ENCODE peak calls at places on chromosomes 6 and 20, in six cellular contexts. A is adrenal gland; F is Panc1; H is CD4-positive, alpha-beta memory T cell; N is CD4-positive, alpha-beta T cell; Q is body of pancreas. P is an unnamed sample. For H3K27me3, the result is how much of the 10 kb centered on the place peaks cover.

GRCh38 chr20:51423810-51424209 is 118.7 kb downstream of the NFATC2 start:
- DNase-seq in A (no peak), F (no peak), H (no peak), N (no peak), Q (no peak), P (no peak)

GRCh38 chr6:70506321-70506720 is 60.4 kb upstream of the SDHAF4 start:
- DNase-seq in A (no peak), F (no peak), H (no peak), N (no peak), Q (no peak), P (no peak)

GRCh38 chr6:165766457-165766856 is 103.4 kb upstream of the PDE10A start:
- DNase-seq in A (no peak), F (peak), H (no peak), N (no peak), Q (no peak), P (no peak)

GRCh38 chr6:158321960-158322359 is 9.7 kb downstream of the TULP4 start:
- DNase-seq in A (no peak), F (no peak), H (no peak), N (no peak), Q (no peak), P (no peak)

GRCh38 chr20:17315491-17316231 is 88.8 kb downstream of the PCSK2 start:
- DNase-seq in A (no peak), F (no peak), H (no peak), N (no peak), Q (peak), P (no peak)

GRCh38 chr6:31874084-31874670 is 4.6 kb downstream of the SLC44A4 start:
- DNase-seq in A (no peak), F (no peak), H (no peak), N (no peak), Q (no peak), P (no peak)

GRCh38 chr6:90146914-90147668 is 149.6 kb downstream of the BACH2 start:
- DNase-seq in A (no peak), F (no peak), H (no peak), N (no peak), Q (no peak), P (no peak)

GRCh38 chr6:89970609-89971337 is 76.5 kb downstream of the GJA10 start:
- DNase-seq in A (peak), F (no peak), H (no peak), N (peak), Q (peak), P (no peak)

GRCh38 chr6:44439270-44440045 is 52.0 kb downstream of the CDC5L start:
- DNase-seq in A (no peak), F (no peak), H (no peak), N (no peak), Q (no peak), P (no peak)

GRCh38 chr20:699811-700338 is 24.3 kb upstream of the SCRT2 start:
- DNase-seq in A (peak), F (no peak), H (no peak), N (no peak), Q (no peak), P (no peak)

GRCh38 chr20:44736170-44737021 is 9.3 kb upstream of the KCNK15 start:
- DNase-seq in A (peak), F (no peak), H (no peak), N (no peak), Q (peak), P (peak)

GRCh38 chr20:61749406-61750075 is 316.1 kb downstream of the TAF4 start:
- DNase-seq in A (no peak), F (no peak), H (no peak), N (no peak), Q (no peak), P (no peak)

GRCh38 chr6:107539409-107539808 is 49.5 kb downstream of the SOBP start:
- DNase-seq in A (no peak), F (no peak), H (no peak), N (no peak), Q (no peak), P (no peak)

GRCh38 chr6:127115032-127115661 is 3.3 kb upstream of the RSPO3 start:
- DNase-seq in A (no peak), F (no peak), H (no peak), N (no peak), Q (no peak), P (no peak)

GRCh38 chr20:51284161-51284560 is 258.4 kb downstream of the NFATC2 start:
- DNase-seq in A (no peak), F (no peak), H (no peak), N (no peak), Q (no peak), P (no peak)

GRCh38 chr6:108565091-108565766 is 4.5 kb downstream of the FOXO3 start:
- DNase-seq in A (no peak), F (no peak), H (peak), N (no peak), Q (no peak), P (no peak)

GRCh38 chr6:29947292-29947980 is 5.1 kb downstream of the HLA-A start:
- DNase-seq in A (no peak), F (no peak), H (no peak), N (no peak), Q (no peak), P (no peak)

GRCh38 chr6:112282217-112282616 is 27.9 kb upstream of the LAMA4 start:
- DNase-seq in A (peak), F (no peak), H (no peak), N (no peak), Q (peak), P (peak)

GRCh38 chr6:72619883-72620696 is 1.8 kb upstream of the KCNQ5 start:
- DNase-seq in A (no peak), F (no peak), H (peak), N (peak), Q (peak), P (no peak)

GRCh38 chr6:33726696-33727095 is 15.2 kb upstream of the UQCC2 start:
- DNase-seq in A (no peak), F (no peak), H (no peak), N (no peak), Q (no peak), P (no peak)

GRCh38 chr20:20664795-20665194 is 47.6 kb downstream of the RALGAPA2 start:
- DNase-seq in A (no peak), F (peak), H (no peak), N (no peak), Q (peak), P (no peak)

GRCh38 chr6:12288844-12289654 is 1.1 kb upstream of the EDN1 start:
- DNase-seq in A (peak), F (peak), H (no peak), N (peak), Q (peak), P (no peak)

GRCh38 chr6:149476789-149477455 is 7.9 kb downstream of the ZC3H12D start:
- DNase-seq in A (no peak), F (no peak), H (no peak), N (no peak), Q (no peak), P (no peak)

GRCh38 chr6:121590438-121590837 is 155.0 kb downstream of the GJA1 start:
- DNase-seq in A (no peak), F (no peak), H (no peak), N (no peak), Q (no peak), P (no peak)

GRCh38 chr6:43698584-43699349 is 11.2 kb upstream of the MRPS18A start:
- DNase-seq in A (peak), F (no peak), H (no peak), N (no peak), Q (peak), P (no peak)

GRCh38 chr20:23189341-23189740 is 103.2 kb upstream of the CD93 start:
- DNase-seq in A (no peak), F (no peak), H (no peak), N (no peak), Q (no peak), P (no peak)

GRCh38 chr6:35161265-35161664 is 20.1 kb upstream of the TCP11 start:
- DNase-seq in A (no peak), F (no peak), H (no peak), N (no peak), Q (no peak), P (no peak)

GRCh38 chr6:45880139-45880538 is 135.5 kb downstream of the CLIC5 start:
- DNase-seq in A (no peak), F (no peak), H (no peak), N (no peak), Q (peak), P (no peak)

GRCh38 chr20:62300319-62300718 is 2.5 kb upstream of the ADRM1 start:
- DNase-seq in A (no peak), F (no peak), H (no peak), N (no peak), Q (no peak), P (no peak)

GRCh38 chr6:20746024-20746423 is 211.8 kb downstream of the CDKAL1 start:
- DNase-seq in A (no peak), F (no peak), H (no peak), N (no peak), Q (no peak), P (no peak)

GRCh38 chr20:34070079-34070439 is 42.0 kb downstream of the EIF2S2 start:
- DNase-seq in A (no peak), F (no peak), H (no peak), N (no peak), Q (no peak), P (no peak)

GRCh38 chr6:84077645-84078044 is 44.1 kb downstream of the MRAP2 start:
- DNase-seq in A (no peak), F (no peak), H (no peak), N (no peak), Q (no peak), P (no peak)

GRCh38 chr6:118207947-118208346 is 300.9 kb downstream of the SLC35F1 start:
- DNase-seq in A (no peak), F (no peak), H (no peak), N (no peak), Q (no peak), P (no peak)

GRCh38 chr6:94065707-94066337 is 646.5 kb upstream of the EPHA7 start:
- DNase-seq in A (no peak), F (no peak), H (no peak), N (no peak), Q (no peak), P (no peak)

GRCh38 chr6:107811591-107812218 is 12.4 kb downstream of the SCML4 start:
- DNase-seq in A (no peak), F (no peak), H (no peak), N (no peak), Q (peak), P (peak)

GRCh38 chr6:11921017-11921438 is 91.1 kb upstream of the HIVEP1 start:
- DNase-seq in A (peak), F (no peak), H (no peak), N (no peak), Q (peak), P (peak)

GRCh38 chr6:31585531-31585930 is 546 bp upstream of the LST1 start:
- DNase-seq in A (no peak), F (no peak), H (peak), N (peak), Q (no peak), P (no peak)

GRCh38 chr20:3238616-3239025 is 369 bp downstream of the SLC4A11 start:
- DNase-seq in A (peak), F (no peak), H (peak), N (peak), Q (peak), P (no peak)
- H3K27me3 ChIP-seq in A (under half), F (under half), H (under half), N (under half), Q (under half), P (under half)

GRCh38 chr6:16239798-16240123 is 1.4 kb downstream of the GMPR start:
- DNase-seq in A (peak), F (no peak), H (no peak), N (no peak), Q (peak), P (no peak)
- H3K27ac ChIP-seq in A (peak), F (no peak), H (no peak), N (no peak), Q (peak), P (peak)

GRCh38 chr20:46028772-46029371 is at the start of gene SLC12A5:
- DNase-seq in A (no peak), F (no peak), H (no peak), N (no peak), Q (no peak), P (no peak)

GRCh38 chr20:46030290-46031013 is 1.4 kb downstream of the SLC12A5 start:
- DNase-seq in A (no peak), F (no peak), H (no peak), N (no peak), Q (no peak), P (no peak)

GRCh38 chr20:46027245-46027853 is 1.7 kb upstream of the SLC12A5 start:
- DNase-seq in A (peak), F (no peak), H (no peak), N (no peak), Q (peak), P (no peak)

GRCh38 chr20:46025376-46025783 is 3.6 kb upstream of the SLC12A5 start:
- DNase-seq in A (no peak), F (no peak), H (no peak), N (no peak), Q (no peak), P (no peak)

GRCh38 chr20:46028110-46028509 is 905 bp upstream of the SLC12A5 start:
- DNase-seq in A (no peak), F (no peak), H (no peak), N (no peak), Q (no peak), P (no peak)
- H3K27me3 ChIP-seq in A (under half), F (under half), H (under half), N (half or more), Q (under half), P (under half)

DNA sequence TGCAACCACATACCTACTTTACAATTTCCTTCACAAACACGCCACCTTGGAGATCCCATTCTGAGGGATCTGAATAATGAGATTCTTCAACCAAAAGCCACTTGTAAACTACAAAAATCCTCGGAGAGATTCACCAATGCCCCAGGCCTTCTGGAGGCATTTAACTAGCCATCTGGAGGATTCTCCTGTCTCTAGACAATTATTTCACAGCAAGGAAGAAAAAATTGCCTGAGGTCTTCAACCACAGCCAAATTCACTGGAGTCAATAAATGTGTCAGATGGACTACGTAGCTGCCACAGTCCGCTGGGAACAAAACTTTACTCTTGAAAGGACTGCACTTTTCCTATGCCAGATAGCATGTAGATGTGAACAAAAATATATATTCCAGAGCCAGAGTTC is 19.0 kb upstream of the DCDC2 start:
- DNase-seq in A (no peak), F (no peak), H (no peak), N (no peak), Q (no peak), P (no peak)
- H3K27ac ChIP-seq in A (no peak), F (no peak), H (no peak), N (no peak), Q (no peak), P (no peak)

GRCh38 chr20:63406617-63407245 is 45.6 kb upstream of the CHRNA4 start:
- DNase-seq in A (no peak), F (no peak), H (no peak), N (no peak), Q (no peak), P (no peak)
- H3K27me3 ChIP-seq in A (under half), F (under half), H (under half), N (under half), Q (under half), P (under half)

GRCh38 chr20:24696396-24696795 is 227.0 kb downstream of the SYNDIG1 start:
- DNase-seq in A (no peak), F (no peak), H (no peak), N (no peak), Q (no peak), P (peak)

GRCh38 chr20:24694157-24694726 is 224.8 kb downstream of the SYNDIG1 start:
- DNase-seq in A (peak), F (no peak), H (no peak), N (no peak), Q (no peak), P (peak)

GRCh38 chr20:24693466-24694156 is 224.2 kb downstream of the SYNDIG1 start:
- DNase-seq in A (peak), F (no peak), H (no peak), N (no peak), Q (no peak), P (peak)

GRCh38 chr20:24695529-24696225 is 226.2 kb downstream of the SYNDIG1 start:
- DNase-seq in A (no peak), F (no peak), H (no peak), N (no peak), Q (no peak), P (peak)

GRCh38 chr20:24694727-24695528 is 225.5 kb downstream of the SYNDIG1 start:
- DNase-seq in A (peak), F (no peak), H (no peak), N (no peak), Q (no peak), P (peak)
- H3K27ac ChIP-seq in A (no peak), F (no peak), H (no peak), N (no peak), Q (no peak), P (no peak)

DNA sequence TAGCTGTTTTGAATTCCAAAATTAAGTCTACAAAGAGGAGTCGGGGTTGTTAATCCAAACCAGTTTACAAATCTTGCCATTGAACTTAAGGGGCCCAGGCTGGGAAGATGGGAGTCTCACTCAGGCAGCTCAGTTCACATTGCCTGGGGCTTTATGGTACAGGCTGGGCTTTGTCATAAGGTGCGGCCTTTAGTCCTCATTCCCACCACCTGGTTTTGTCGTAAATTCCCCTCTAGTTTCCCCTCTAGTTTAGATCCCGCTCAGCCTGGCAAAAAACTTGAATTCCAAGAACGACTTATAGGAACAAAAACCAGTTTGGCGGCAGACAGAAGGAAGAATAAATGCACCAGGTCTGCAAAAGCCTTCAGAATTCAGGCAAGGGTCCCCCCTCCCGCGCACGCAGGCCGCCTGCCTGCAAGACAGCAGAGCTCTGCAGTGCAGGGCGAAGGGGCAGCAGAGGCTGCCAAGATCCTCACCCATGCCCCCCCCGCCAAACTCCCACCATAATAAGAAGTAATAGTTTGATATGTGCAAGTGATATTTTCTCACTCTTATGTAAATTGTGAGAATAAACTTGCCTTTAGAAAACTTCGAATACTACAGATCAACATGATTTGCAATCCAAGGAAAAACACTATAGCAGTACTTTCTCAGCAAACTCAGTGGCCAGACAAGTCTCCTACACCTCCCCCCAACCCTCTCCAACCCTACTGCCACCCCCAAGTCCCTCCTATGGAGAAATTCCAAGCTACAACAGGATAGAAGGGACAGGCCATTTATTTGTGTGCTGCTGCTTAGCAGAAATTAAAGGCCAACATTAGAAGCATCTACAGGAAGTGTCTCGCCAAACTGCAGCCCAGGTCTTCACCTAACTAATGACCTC is 4.0 kb downstream of the BMP7 start:
- DNase-seq in A (no peak), F (no peak), H (no peak), N (no peak), Q (no peak), P (no peak)
- H3K27me3 ChIP-seq in A (half or more), F (under half), H (under half), N (half or more), Q (under half), P (under half)

DNA sequence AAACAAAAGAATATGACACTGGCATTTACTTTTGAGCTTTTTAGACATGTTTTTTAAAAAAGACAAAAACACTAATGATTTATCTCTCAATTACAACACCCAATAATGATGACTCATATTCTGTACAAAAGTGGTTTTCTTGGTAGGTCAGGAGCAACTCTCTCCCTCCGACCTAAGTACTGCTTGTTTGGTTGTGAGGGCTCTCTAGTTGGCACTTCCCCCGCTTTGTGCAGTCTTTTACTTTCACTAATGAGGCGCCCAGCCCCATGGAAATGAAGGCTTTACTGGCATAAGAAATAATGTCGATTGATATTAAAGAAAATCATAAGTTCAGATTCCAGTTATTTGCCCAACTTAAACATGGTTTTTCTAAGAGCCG is 1.3 kb downstream of the KPNA5 start:
- DNase-seq in A (no peak), F (no peak), H (peak), N (no peak), Q (no peak), P (no peak)
- H3K27ac ChIP-seq in A (no peak), F (peak), H (peak), N (no peak), Q (no peak), P (peak)

DNA sequence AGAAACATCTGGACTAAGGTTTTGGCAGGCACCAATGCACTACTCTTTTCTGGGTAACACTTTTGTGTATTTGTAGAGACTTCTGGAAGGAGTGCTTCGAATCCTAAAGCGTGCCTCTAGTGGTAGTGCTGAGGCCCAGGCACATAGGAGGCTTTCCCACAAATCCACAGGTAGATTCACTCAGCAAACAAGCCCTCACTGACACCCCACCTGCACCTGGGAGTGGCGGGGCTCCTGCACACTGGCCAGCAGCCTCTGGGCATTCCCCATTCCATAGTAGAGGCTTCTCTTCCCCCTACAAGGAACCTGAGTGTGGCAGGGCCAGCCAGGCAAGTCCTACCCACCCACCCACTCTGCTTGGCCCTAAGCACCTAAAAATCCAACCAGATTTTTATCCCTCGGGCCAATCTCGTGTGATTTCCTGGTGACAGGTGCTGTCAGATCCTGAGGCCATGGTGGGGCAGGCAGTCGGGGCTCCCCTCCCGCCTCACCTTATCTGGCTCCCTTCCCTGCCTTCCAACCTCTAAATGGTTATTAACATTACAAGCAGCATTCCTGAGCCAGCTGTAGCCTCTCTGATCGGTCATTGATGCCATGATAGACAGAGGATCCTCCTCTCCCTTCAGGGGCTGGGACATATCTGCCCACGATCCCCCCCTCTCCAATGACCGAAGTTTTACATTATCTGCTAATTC is 82.4 kb downstream of the SLC2A10 start:
- DNase-seq in A (no peak), F (no peak), H (no peak), N (no peak), Q (no peak), P (no peak)
- H3K27me3 ChIP-seq in A (under half), F (under half), H (under half), N (under half), Q (under half), P (under half)

P was measured in right atrium auricular region.